ENCODE peak calls at places on chromosomes 1 and 21, in ten cellular contexts. K is AG09309, E is left lung, X is left ventricle myocardium inferior, I is colonic mucosa, R is cardiac muscle cell, W is SK-N-SH, Z is cardiac fibroblast, P is MM.1S, H is heart left ventricle. B is an unnamed sample.

GRCh38 chr21:32389337-32390015 is 3.3 kb downstream of the URB1 start:
- DNase-seq in R (peak), K (no peak), E (no peak), W (no peak), H (no peak), X (no peak), P (no peak), I (no peak), Z (peak), B (no peak)

GRCh38 chr1:13801232-13801631 is 101.2 kb downstream of the PRDM2 start:
- DNase-seq in X (no peak), R (peak), Z (no peak), E (no peak), W (no peak), I (peak), P (no peak), H (no peak), K (no peak), B (no peak)

GRCh38 chr1:89298461-89298860 is 25.8 kb upstream of the GBP5 start:
- DNase-seq in K (no peak), H (no peak), Z (no peak), X (no peak), R (no peak), W (no peak), P (no peak), I (no peak), E (no peak), B (no peak)

GRCh38 chr1:179976970-179977651 is 22.5 kb downstream of the CEP350 start:
- DNase-seq in P (no peak), K (no peak), R (peak), E (no peak), W (peak), Z (no peak), I (no peak), X (no peak), H (no peak), B (no peak)

GRCh38 chr1:150567341-150567716 is 12.1 kb downstream of the MCL1 start:
- DNase-seq in Z (no peak), W (no peak), X (no peak), E (no peak), R (peak), K (no peak), I (no peak), H (no peak), P (peak), B (peak)

GRCh38 chr1:2936568-2937515 is 84.4 kb upstream of the ACTRT2 start:
- DNase-seq in W (no peak), R (no peak), Z (no peak), K (no peak), I (no peak), H (no peak), X (no peak), P (no peak), E (peak), B (no peak)

GRCh38 chr1:168321945-168322344 is 41.3 kb downstream of the TBX19 start:
- DNase-seq in E (no peak), P (peak), I (no peak), H (no peak), Z (peak), R (peak), K (no peak), W (no peak), X (no peak), B (peak)

GRCh38 chr1:246564839-246565750 is 966 bp downstream of the TFB2M start:
- DNase-seq in X (no peak), Z (no peak), W (no peak), R (no peak), H (no peak), K (no peak), E (no peak), P (no peak), I (no peak), B (no peak)

GRCh38 chr1:20080441-20081330 is 10.7 kb downstream of the PLA2G5 start:
- DNase-seq in W (no peak), Z (no peak), R (no peak), P (peak), H (no peak), X (no peak), K (no peak), I (no peak), E (no peak), B (no peak)

GRCh38 chr21:35616090-35616489 is 444.2 kb downstream of the SETD4 start:
- DNase-seq in P (no peak), K (peak), X (no peak), I (no peak), Z (peak), H (no peak), E (no peak), W (no peak), R (peak), B (peak)
- TF ChIP-seq CTCF in P (peak), K (peak), X (peak), I (no peak), Z (peak), H (peak), E (peak), W (peak), R (peak), B (peak)

GRCh38 chr1:155079487-155080249 is 1.0 kb downstream of the EFNA3 start:
- DNase-seq in K (no peak), R (no peak), P (no peak), Z (no peak), X (no peak), E (peak), W (peak), I (peak), H (no peak), B (no peak)

GRCh38 chr1:155082941-155083541 is 4.4 kb downstream of the EFNA3 start:
- DNase-seq in H (no peak), E (peak), P (no peak), W (no peak), I (peak), K (no peak), X (no peak), R (no peak), Z (no peak), B (no peak)

GRCh38 chr1:155080250-155081228 is 1.9 kb downstream of the EFNA3 start:
- DNase-seq in R (no peak), K (no peak), I (peak), H (no peak), X (no peak), Z (no peak), P (peak), E (peak), W (peak), B (no peak)

GRCh38 chr1:155082301-155082940 is 3.8 kb downstream of the EFNA3 start:
- DNase-seq in P (no peak), I (peak), X (no peak), K (no peak), W (no peak), Z (no peak), E (peak), H (no peak), R (no peak), B (no peak)

GRCh38 chr1:155081472-155082300 is 3.0 kb downstream of the EFNA3 start:
- DNase-seq in H (no peak), K (no peak), P (no peak), E (peak), W (no peak), I (peak), X (no peak), R (no peak), Z (no peak), B (no peak)
- H3K4me3 ChIP-seq in H (peak), K (no peak), P (peak), E (peak), W (no peak), I (peak), X (peak), R (peak), Z (no peak), B (no peak)

GRCh38 chr1:167219646-167220536 is 795 bp upstream of the POU2F1 start:
- DNase-seq in E (peak), W (peak), I (peak), R (peak), K (no peak), Z (peak), X (peak), P (peak), H (peak), B (peak)

GRCh38 chr1:167220537-167221125 is at the start of gene POU2F1:
- DNase-seq in I (peak), P (peak), X (peak), E (peak), K (peak), H (peak), W (peak), R (peak), Z (peak), B (peak)

GRCh38 chr1:167223144-167224103 is 2.7 kb downstream of the POU2F1 start:
- DNase-seq in Z (no peak), R (no peak), X (no peak), E (no peak), K (no peak), P (no peak), H (no peak), I (no peak), W (no peak), B (peak)

GRCh38 chr1:167221126-167221803 is 579 bp downstream of the POU2F1 start:
- DNase-seq in W (peak), Z (no peak), H (peak), X (peak), I (peak), E (peak), K (no peak), P (peak), R (peak), B (peak)

GRCh38 chr1:167221804-167222610 is 1.3 kb downstream of the POU2F1 start:
- DNase-seq in P (peak), W (peak), I (peak), X (peak), K (no peak), H (peak), R (peak), E (peak), Z (peak), B (peak)
- TF ChIP-seq CTCF in P (no peak), W (no peak), I (no peak), X (no peak), K (no peak), H (no peak), R (no peak), E (no peak), Z (no peak), B (no peak)

DNA sequence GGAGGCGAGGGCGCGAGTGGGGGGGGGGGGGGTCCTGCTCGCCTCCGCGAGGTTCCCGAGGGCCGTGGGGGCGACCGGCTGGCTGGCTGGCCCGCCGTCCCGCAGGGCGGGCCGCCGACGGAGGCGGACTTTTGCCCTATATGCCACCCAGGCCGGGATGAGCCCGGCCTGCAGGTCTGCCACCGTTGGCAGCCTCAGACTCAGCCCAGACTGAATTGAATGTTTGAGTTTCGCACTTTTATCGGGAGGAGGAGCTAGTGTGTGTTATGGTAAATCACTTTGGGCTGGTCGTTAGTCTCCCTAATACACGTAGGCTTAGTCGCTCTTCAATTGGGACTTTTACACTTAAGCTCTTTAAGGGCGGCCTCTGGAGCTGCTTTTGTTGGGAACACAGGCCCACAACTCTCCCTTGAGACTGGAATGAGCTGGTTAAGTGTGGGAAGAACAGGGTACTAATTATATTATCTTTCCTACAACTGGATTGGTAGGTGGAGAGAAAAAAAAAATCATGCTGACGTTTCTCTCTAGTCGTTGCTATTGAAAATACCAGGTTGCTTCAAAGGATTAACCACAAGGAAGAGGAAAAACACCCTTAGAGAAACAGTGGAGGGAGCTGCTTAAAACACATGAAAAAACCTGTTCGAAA is 1.3 kb upstream of the IRF2BP2 start:
- DNase-seq in Z (peak), W (peak), P (peak), I (peak), H (no peak), E (no peak), R (peak), X (no peak), K (no peak), B (peak)
- H3K4me3 ChIP-seq in Z (peak), W (peak), P (peak), I (peak), H (peak), E (peak), R (peak), X (peak), K (peak), B (peak)

DNA sequence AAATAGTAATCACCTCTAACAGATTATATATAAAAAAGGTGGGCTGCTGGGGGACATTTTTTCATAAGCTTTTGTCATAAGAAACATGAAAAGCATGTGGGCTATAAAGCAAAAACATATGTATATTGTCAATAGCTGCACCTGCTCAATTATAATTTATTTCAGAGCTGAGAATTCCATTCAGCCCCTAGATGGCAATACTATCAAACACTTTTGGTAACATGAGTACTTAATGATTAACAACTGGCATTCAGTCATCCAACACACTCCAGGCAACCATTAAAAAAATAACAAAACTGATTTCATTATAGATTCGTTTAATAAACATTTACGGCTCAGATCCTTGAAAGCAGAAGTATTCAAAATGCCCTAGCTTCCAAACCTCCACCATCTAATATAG is 115.1 kb downstream of the KCTD3 start:
- DNase-seq in K (no peak), E (no peak), X (no peak), W (peak), R (no peak), H (no peak), P (peak), I (no peak), Z (peak), B (no peak)
- TF ChIP-seq CTCF in K (no peak), E (no peak), X (no peak), W (peak), R (no peak), H (no peak), P (peak), I (no peak), Z (no peak), B (no peak)